ENCODE peak calls at places on chromosomes 2 and 18, in five cellular contexts. One of them, this sample, is unnamed.
A peak's percentile ranks its signal among the peaks of the same experiment; 100 is the strongest.

GRCh38 chr2:100137318-100137717 is 5.1 kb downstream of the AFF3 start:
- DNase-seq in bronchial epithelial cell: no peak
- DNase-seq in lower lobe of right lung: no peak
- DNase-seq in MCF 10A: no peak
- DNase-seq in astrocyte of the spinal cord: no peak
- DNase-seq in this sample: no peak

GRCh38 chr2:190407662-190408537 is at the start of gene MFSD6:
- DNase-seq in bronchial epithelial cell: no peak
- DNase-seq in lower lobe of right lung: peak; percentile 80
- DNase-seq in MCF 10A: peak; percentile 37
- DNase-seq in astrocyte of the spinal cord: no peak
- DNase-seq in this sample: no peak

GRCh38 chr18:10207682-10208081 is 246.8 kb upstream of the APCDD1 start:
- DNase-seq in bronchial epithelial cell: no peak
- DNase-seq in lower lobe of right lung: no peak
- DNase-seq in MCF 10A: no peak
- DNase-seq in astrocyte of the spinal cord: no peak
- DNase-seq in this sample: no peak

GRCh38 chr2:239093487-239093886 is 245.6 kb downstream of the TWIST2 start:
- DNase-seq in bronchial epithelial cell: no peak
- DNase-seq in lower lobe of right lung: no peak
- DNase-seq in MCF 10A: no peak
- DNase-seq in astrocyte of the spinal cord: no peak
- DNase-seq in this sample: no peak

GRCh38 chr18:50340078-50340477 is 34.8 kb upstream of the SKA1 start:
- DNase-seq in bronchial epithelial cell: no peak
- DNase-seq in lower lobe of right lung: no peak
- DNase-seq in MCF 10A: no peak
- DNase-seq in astrocyte of the spinal cord: no peak
- DNase-seq in this sample: no peak

GRCh38 chr18:63105636-63106316 is 213.8 kb downstream of the BCL2 start:
- DNase-seq in bronchial epithelial cell: no peak
- DNase-seq in lower lobe of right lung: no peak
- DNase-seq in MCF 10A: no peak
- DNase-seq in astrocyte of the spinal cord: no peak
- DNase-seq in this sample: no peak

GRCh38 chr2:19543271-19544019 is 185.0 kb upstream of the OSR1 start:
- DNase-seq in bronchial epithelial cell: peak; percentile 91
- DNase-seq in lower lobe of right lung: no peak
- DNase-seq in MCF 10A: peak; percentile 41
- DNase-seq in astrocyte of the spinal cord: peak; percentile 25
- DNase-seq in this sample: no peak

GRCh38 chr2:161223139-161223732 is 63.0 kb downstream of the TANK start:
- DNase-seq in bronchial epithelial cell: peak; percentile 61
- DNase-seq in lower lobe of right lung: no peak
- DNase-seq in MCF 10A: peak; percentile 51
- DNase-seq in astrocyte of the spinal cord: peak; percentile 66
- DNase-seq in this sample: peak; percentile 13

GRCh38 chr2:164840458-164840929 is 1.1 kb downstream of the COBLL1 start:
- DNase-seq in bronchial epithelial cell: no peak
- DNase-seq in lower lobe of right lung: peak; percentile 79
- DNase-seq in MCF 10A: peak; percentile 37
- DNase-seq in astrocyte of the spinal cord: no peak
- DNase-seq in this sample: no peak

GRCh38 chr2:240834377-240834975 is 14.5 kb upstream of the KIF1A start:
- DNase-seq in bronchial epithelial cell: no peak
- DNase-seq in lower lobe of right lung: no peak
- DNase-seq in MCF 10A: no peak
- DNase-seq in astrocyte of the spinal cord: no peak
- DNase-seq in this sample: no peak

GRCh38 chr18:80194874-80195570 is 52.3 kb downstream of the PARD6G start:
- DNase-seq in bronchial epithelial cell: no peak
- DNase-seq in lower lobe of right lung: no peak
- DNase-seq in MCF 10A: no peak
- DNase-seq in astrocyte of the spinal cord: no peak
- DNase-seq in this sample: no peak

GRCh38 chr2:239283288-239283945 is 117.4 kb downstream of the HDAC4 start:
- DNase-seq in bronchial epithelial cell: no peak
- DNase-seq in lower lobe of right lung: no peak
- DNase-seq in MCF 10A: no peak
- DNase-seq in astrocyte of the spinal cord: no peak
- DNase-seq in this sample: no peak

GRCh38 chr2:238574490-238575271 is 148.0 kb downstream of the ASB1 start:
- DNase-seq in bronchial epithelial cell: no peak
- DNase-seq in lower lobe of right lung: no peak
- DNase-seq in MCF 10A: no peak
- DNase-seq in astrocyte of the spinal cord: no peak
- DNase-seq in this sample: no peak

GRCh38 chr2:122705751-122706150 is 950.3 kb downstream of the TSN start:
- DNase-seq in bronchial epithelial cell: no peak
- DNase-seq in lower lobe of right lung: no peak
- DNase-seq in MCF 10A: no peak
- DNase-seq in astrocyte of the spinal cord: no peak
- DNase-seq in this sample: no peak

GRCh38 chr2:46257476-46257875 is 39.7 kb upstream of the EPAS1 start:
- DNase-seq in bronchial epithelial cell: peak; percentile 62
- DNase-seq in lower lobe of right lung: no peak
- DNase-seq in MCF 10A: no peak
- DNase-seq in astrocyte of the spinal cord: peak; percentile 62
- DNase-seq in this sample: no peak

GRCh38 chr2:142112648-142113278 is 18.1 kb downstream of the LRP1B start:
- DNase-seq in bronchial epithelial cell: peak; percentile 75
- DNase-seq in lower lobe of right lung: no peak
- DNase-seq in MCF 10A: peak; percentile 55
- DNase-seq in astrocyte of the spinal cord: peak; percentile 95
- DNase-seq in this sample: peak; percentile 87

GRCh38 chr2:212649646-212650045 is 111.0 kb upstream of the ERBB4 start:
- DNase-seq in bronchial epithelial cell: no peak
- DNase-seq in lower lobe of right lung: no peak
- DNase-seq in MCF 10A: no peak
- DNase-seq in astrocyte of the spinal cord: no peak
- DNase-seq in this sample: no peak

GRCh38 chr2:15560988-15561573 is at the start of gene NBAS:
- DNase-seq in bronchial epithelial cell: peak; percentile 78
- DNase-seq in lower lobe of right lung: peak; percentile 86
- DNase-seq in MCF 10A: peak; percentile 90
- DNase-seq in astrocyte of the spinal cord: peak; percentile 89
- DNase-seq in this sample: no peak

GRCh38 chr2:102141915-102142828 is at the start of gene IL1R1:
- DNase-seq in bronchial epithelial cell: peak; percentile 55
- DNase-seq in lower lobe of right lung: peak; percentile 89
- DNase-seq in MCF 10A: peak; percentile 80
- DNase-seq in astrocyte of the spinal cord: peak; percentile 84
- DNase-seq in this sample: no peak

GRCh38 chr2:111946294-111947114 is 48.1 kb downstream of the MERTK start:
- DNase-seq in bronchial epithelial cell: peak; percentile 97
- DNase-seq in lower lobe of right lung: peak; percentile 65
- DNase-seq in MCF 10A: peak; percentile 96
- DNase-seq in astrocyte of the spinal cord: peak; percentile 91
- DNase-seq in this sample: peak; percentile 99

DNA sequence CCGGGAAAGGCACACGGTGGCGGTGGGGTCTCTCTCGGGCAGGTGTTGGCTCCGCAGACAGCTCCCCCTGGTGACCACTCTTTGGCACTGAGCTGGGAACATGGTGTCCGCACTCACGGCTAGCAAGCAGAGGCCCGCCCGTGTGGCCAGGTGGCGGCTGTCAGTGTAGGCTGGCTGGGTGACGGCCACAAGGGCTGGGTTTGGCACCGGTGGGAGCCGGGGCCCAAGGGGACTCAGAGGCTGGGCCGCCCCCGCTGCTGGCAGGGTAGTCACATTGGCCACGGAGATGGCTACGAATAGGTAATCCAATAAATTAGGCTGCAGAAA is 1071.7 kb downstream of the RPIA start:
- DNase-seq in bronchial epithelial cell: no peak
- DNase-seq in lower lobe of right lung: peak; percentile 49
- DNase-seq in MCF 10A: no peak
- DNase-seq in astrocyte of the spinal cord: no peak
- DNase-seq in this sample: no peak
- TF ChIP-seq CTCF in bronchial epithelial cell: no peak
- TF ChIP-seq CTCF in lower lobe of right lung: no peak
- TF ChIP-seq CTCF in MCF 10A: no peak
- TF ChIP-seq CTCF in astrocyte of the spinal cord: no peak
- TF ChIP-seq CTCF in this sample: no peak

GRCh38 chr2:17148298-17149228 is 369.7 kb downstream of the RAD51AP2 start:
- DNase-seq in bronchial epithelial cell: peak; percentile 26
- DNase-seq in lower lobe of right lung: peak; percentile 44
- DNase-seq in MCF 10A: peak; percentile 38
- DNase-seq in astrocyte of the spinal cord: peak; percentile 26
- DNase-seq in this sample: no peak
- TF ChIP-seq CTCF in bronchial epithelial cell: peak; percentile 49
- TF ChIP-seq CTCF in lower lobe of right lung: peak; percentile 24
- TF ChIP-seq CTCF in MCF 10A: peak; percentile 25
- TF ChIP-seq CTCF in astrocyte of the spinal cord: peak; percentile 74
- TF ChIP-seq CTCF in this sample: peak; percentile 94

GRCh38 chr2:234544659-234545611 is 48.1 kb upstream of the ARL4C start:
- DNase-seq in bronchial epithelial cell: peak; percentile 13
- DNase-seq in lower lobe of right lung: peak; percentile 69
- DNase-seq in MCF 10A: peak; percentile 68
- DNase-seq in astrocyte of the spinal cord: peak; percentile 69
- DNase-seq in this sample: no peak
- TF ChIP-seq CTCF in bronchial epithelial cell: peak; percentile 92
- TF ChIP-seq CTCF in lower lobe of right lung: peak; percentile 96
- TF ChIP-seq CTCF in MCF 10A: peak; percentile 87
- TF ChIP-seq CTCF in astrocyte of the spinal cord: peak; percentile 93
- TF ChIP-seq CTCF in this sample: peak; percentile 90

GRCh38 chr2:235879116-235879515 is 289.1 kb downstream of the GBX2 start:
- DNase-seq in bronchial epithelial cell: no peak
- DNase-seq in lower lobe of right lung: no peak
- DNase-seq in MCF 10A: no peak
- DNase-seq in astrocyte of the spinal cord: no peak
- DNase-seq in this sample: no peak
- TF ChIP-seq CTCF in bronchial epithelial cell: no peak
- TF ChIP-seq CTCF in lower lobe of right lung: no peak
- TF ChIP-seq CTCF in MCF 10A: no peak
- TF ChIP-seq CTCF in astrocyte of the spinal cord: no peak
- TF ChIP-seq CTCF in this sample: no peak

GRCh38 chr2:174047746-174048145 is 82.6 kb upstream of the SP3 start:
- DNase-seq in bronchial epithelial cell: no peak
- DNase-seq in lower lobe of right lung: no peak
- DNase-seq in MCF 10A: no peak
- DNase-seq in astrocyte of the spinal cord: no peak
- DNase-seq in this sample: no peak

GRCh38 chr2:174051039-174051438 is 85.9 kb upstream of the SP3 start:
- DNase-seq in bronchial epithelial cell: no peak
- DNase-seq in lower lobe of right lung: no peak
- DNase-seq in MCF 10A: no peak
- DNase-seq in astrocyte of the spinal cord: no peak
- DNase-seq in this sample: no peak

GRCh38 chr2:174049895-174050294 is 84.7 kb upstream of the SP3 start:
- DNase-seq in bronchial epithelial cell: no peak
- DNase-seq in lower lobe of right lung: no peak
- DNase-seq in MCF 10A: no peak
- DNase-seq in astrocyte of the spinal cord: no peak
- DNase-seq in this sample: no peak

GRCh38 chr2:174046172-174046571 is 81.0 kb upstream of the SP3 start:
- DNase-seq in bronchial epithelial cell: no peak
- DNase-seq in lower lobe of right lung: no peak
- DNase-seq in MCF 10A: no peak
- DNase-seq in astrocyte of the spinal cord: no peak
- DNase-seq in this sample: no peak

GRCh38 chr2:174048238-174048637 is 83.1 kb upstream of the SP3 start:
- DNase-seq in bronchial epithelial cell: no peak
- DNase-seq in lower lobe of right lung: no peak
- DNase-seq in MCF 10A: no peak
- DNase-seq in astrocyte of the spinal cord: no peak
- DNase-seq in this sample: no peak
- TF ChIP-seq CTCF in bronchial epithelial cell: no peak
- TF ChIP-seq CTCF in lower lobe of right lung: no peak
- TF ChIP-seq CTCF in MCF 10A: no peak
- TF ChIP-seq CTCF in astrocyte of the spinal cord: no peak
- TF ChIP-seq CTCF in this sample: no peak

This sample was measured in retinal pigment epithelial cell.